ENCODE peak calls at places on chromosomes 5 and 9, in ten cellular contexts. F, O, W, S, I, Y, X, E, G and U are unnamed samples.

GRCh38 chr9:4666042-4666699 is at the start of gene SPATA6L:
- DNase-seq in O (no peak), X (no peak), I (no peak), F (peak), W (peak), S (peak), G (peak), E (peak), Y (peak), U (no peak)

GRCh38 chr5:170057311-170057710 is 48.4 kb upstream of the FOXI1 start:
- DNase-seq in W (no peak), O (no peak), G (no peak), S (peak), Y (no peak), I (no peak), F (no peak), X (no peak), E (peak), U (no peak)

GRCh38 chr5:143314664-143315063 is 88.8 kb downstream of the NR3C1 start:
- DNase-seq in I (no peak), O (no peak), E (no peak), S (no peak), X (no peak), G (peak), W (no peak), F (peak), Y (peak), U (no peak)

GRCh38 chr9:93827545-93828330 is 127.4 kb downstream of the BARX1 start:
- DNase-seq in S (peak), O (no peak), G (peak), F (peak), W (peak), I (no peak), E (peak), Y (peak), X (peak), U (no peak)

GRCh38 chr5:125043781-125044391 is 297.4 kb upstream of the ZNF608 start:
- DNase-seq in W (peak), Y (no peak), S (peak), E (peak), I (no peak), O (no peak), F (peak), X (no peak), G (peak), U (peak)

GRCh38 chr5:80216753-80217596 is 38.9 kb downstream of the SERINC5 start:
- DNase-seq in O (no peak), I (no peak), S (peak), E (peak), G (no peak), F (no peak), W (peak), X (no peak), Y (no peak), U (peak)

GRCh38 chr5:80105698-80106439 is 70.7 kb downstream of the THBS4 start:
- DNase-seq in W (no peak), O (no peak), X (no peak), Y (no peak), S (no peak), G (no peak), F (no peak), I (no peak), E (no peak), U (no peak)

GRCh38 chr5:77774981-77775772 is 962 bp downstream of the TBCA start:
- DNase-seq in O (no peak), E (no peak), F (no peak), S (no peak), X (peak), W (no peak), I (peak), Y (no peak), G (peak), U (no peak)

GRCh38 chr5:58871648-58872242 is 288.9 kb downstream of the RAB3C start:
- DNase-seq in F (peak), G (peak), I (no peak), Y (peak), X (no peak), W (no peak), E (no peak), O (peak), S (no peak), U (peak)

GRCh38 chr5:173851595-173852248 is 36.4 kb upstream of the CPEB4 start:
- DNase-seq in X (no peak), E (no peak), W (no peak), Y (no peak), I (no peak), F (no peak), O (no peak), S (no peak), G (no peak), U (no peak)

GRCh38 chr5:141878186-141878770 is at the start of gene PCDH1:
- DNase-seq in Y (peak), E (peak), S (peak), X (no peak), I (no peak), W (peak), O (peak), G (peak), F (peak), U (no peak)

GRCh38 chr5:146647656-146648199 is 131.7 kb upstream of the GPR151 start:
- DNase-seq in F (peak), Y (no peak), W (no peak), S (no peak), G (no peak), X (no peak), E (no peak), I (no peak), O (no peak), U (no peak)

GRCh38 chr5:150053231-150053626 is 33.1 kb downstream of the CSF1R start:
- DNase-seq in F (peak), G (peak), X (no peak), E (no peak), Y (peak), W (no peak), I (no peak), O (no peak), S (no peak), U (no peak)

GRCh38 chr5:125913200-125913599 is 510.0 kb upstream of the GRAMD2B start:
- DNase-seq in O (no peak), G (peak), F (peak), W (no peak), Y (no peak), I (no peak), S (no peak), X (no peak), E (no peak), U (no peak)

GRCh38 chr5:138711816-138712215 is 41.4 kb upstream of the CTNNA1 start:
- DNase-seq in G (no peak), F (no peak), W (no peak), S (no peak), X (no peak), O (no peak), E (no peak), I (no peak), Y (peak), U (no peak)

GRCh38 chr5:34728236-34728635 is 72.1 kb downstream of the RAI14 start:
- DNase-seq in X (no peak), E (no peak), F (no peak), G (no peak), O (no peak), S (no peak), W (no peak), I (no peak), Y (no peak), U (no peak)

GRCh38 chr5:135986891-135987401 is 32.2 kb upstream of the LECT2 start:
- DNase-seq in E (no peak), Y (no peak), I (no peak), X (no peak), S (no peak), G (no peak), O (peak), W (no peak), F (no peak), U (no peak)

GRCh38 chr5:108141676-108142075 is 240.2 kb downstream of the FBXL17 start:
- DNase-seq in X (no peak), E (no peak), O (no peak), I (no peak), Y (no peak), W (no peak), F (peak), S (no peak), G (no peak), U (no peak)

GRCh38 chr5:31728039-31728438 is 89.1 kb downstream of the PDZD2 start:
- DNase-seq in E (no peak), G (no peak), Y (no peak), I (no peak), F (no peak), W (no peak), S (no peak), X (no peak), O (no peak), U (no peak)

GRCh38 chr9:96391021-96391765 is 7.7 kb upstream of the SLC35D2 start:
- DNase-seq in W (peak), I (no peak), E (no peak), F (no peak), Y (peak), S (peak), O (no peak), G (no peak), X (no peak), U (peak)

GRCh38 chr5:50302815-50303490 is 138.1 kb downstream of the EMB start:
- DNase-seq in E (no peak), O (no peak), W (no peak), I (peak), F (peak), Y (no peak), X (no peak), S (no peak), G (peak), U (no peak)

GRCh38 chr9:114247491-114247890 is 75.4 kb upstream of the ORM1 start:
- DNase-seq in W (no peak), X (no peak), Y (no peak), G (no peak), S (no peak), E (no peak), O (no peak), F (no peak), I (no peak), U (no peak)

GRCh38 chr9:108780949-108781734 is 74.6 kb downstream of the ACTL7B start:
- DNase-seq in F (peak), I (no peak), G (no peak), O (no peak), S (no peak), W (no peak), Y (no peak), E (no peak), X (no peak), U (no peak)

GRCh38 chr9:71897573-71897972 is 13.4 kb downstream of the ABHD17B start:
- DNase-seq in E (no peak), W (no peak), G (no peak), Y (no peak), O (peak), I (no peak), X (no peak), F (no peak), S (no peak), U (no peak)

GRCh38 chr9:71895955-71896354 is 15.0 kb downstream of the ABHD17B start:
- DNase-seq in E (no peak), O (no peak), X (no peak), W (no peak), I (no peak), S (no peak), G (no peak), Y (no peak), F (no peak), U (no peak)

GRCh38 chr9:71895122-71895521 is 15.9 kb downstream of the ABHD17B start:
- DNase-seq in X (no peak), E (no peak), S (no peak), W (no peak), O (no peak), I (no peak), Y (peak), F (peak), G (no peak), U (no peak)

GRCh38 chr9:71901695-71902094 is 9.3 kb downstream of the ABHD17B start:
- DNase-seq in X (no peak), F (no peak), G (no peak), W (no peak), S (no peak), I (no peak), O (no peak), Y (no peak), E (no peak), U (no peak)

GRCh38 chr9:71896762-71897161 is 14.2 kb downstream of the ABHD17B start:
- DNase-seq in O (no peak), X (no peak), S (no peak), W (no peak), G (no peak), E (no peak), F (no peak), I (no peak), Y (no peak), U (no peak)
- H3K4me3 ChIP-seq in O (no peak), X (no peak), S (no peak), W (no peak), G (no peak), E (no peak), F (no peak), I (no peak), Y (no peak), U (no peak)

DNA sequence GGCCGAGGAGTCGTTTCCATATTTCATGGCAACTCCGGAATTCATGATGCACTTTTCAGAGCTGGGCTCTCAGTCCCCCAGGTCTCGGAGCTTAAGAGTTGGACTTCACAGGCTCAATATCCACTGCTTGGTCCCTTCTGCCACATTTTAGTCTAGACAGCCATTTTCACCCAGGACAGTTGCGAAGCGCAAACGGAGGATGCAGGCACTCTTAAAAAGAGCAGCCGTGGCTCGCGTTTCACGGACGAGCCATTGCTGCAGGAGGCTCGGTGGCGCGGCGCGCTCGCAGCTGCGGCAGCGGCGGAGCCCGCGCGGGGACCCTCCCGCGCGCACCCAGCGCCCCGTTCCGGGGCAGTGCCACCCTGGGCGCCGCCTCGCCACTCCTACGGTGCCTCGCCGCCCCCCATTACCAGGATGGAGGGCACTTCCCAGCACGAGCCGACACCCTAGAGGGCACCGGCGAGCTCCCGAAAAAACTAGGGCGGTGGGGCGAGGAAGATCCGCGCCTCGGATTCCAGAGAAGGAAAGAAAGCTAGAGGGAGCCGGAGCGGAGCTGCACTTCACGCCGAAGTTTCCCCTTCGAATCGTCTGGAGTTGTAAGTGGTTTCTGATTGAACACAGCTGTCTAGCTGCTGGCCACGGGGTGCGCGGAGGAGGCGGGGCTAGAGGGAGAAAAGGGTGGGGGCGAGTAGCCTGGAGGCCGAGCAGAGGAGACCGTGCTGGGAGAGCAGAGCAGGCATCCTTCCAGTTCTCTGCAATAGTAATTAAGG is 140.3 kb downstream of the TSSK1B start:
- DNase-seq in S (peak), W (peak), Y (peak), G (peak), X (peak), E (peak), I (no peak), O (peak), F (peak), U (peak)
- TF ChIP-seq CTCF in S (no peak), W (peak), Y (peak), G (peak), X (peak), E (peak), I (peak), O (no peak), F (peak), U (peak)

DNA sequence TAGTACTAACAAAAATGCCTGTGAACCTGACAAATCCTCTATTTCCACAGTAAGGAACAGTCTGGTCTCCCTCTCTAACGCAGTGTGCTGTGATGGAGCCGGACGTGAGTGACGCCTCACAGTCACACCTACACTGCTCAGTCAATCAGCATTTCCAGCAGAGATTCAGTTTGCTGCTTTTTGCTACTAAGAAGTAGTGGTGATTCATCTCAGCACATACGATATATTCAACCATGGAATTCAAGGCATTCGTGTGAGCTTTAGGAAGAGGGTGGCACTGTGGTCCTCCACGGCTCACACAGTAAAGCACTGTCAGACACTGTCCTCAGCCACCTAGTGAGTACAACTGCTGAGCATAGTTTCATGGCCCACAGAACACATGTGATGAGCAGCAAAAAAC is 70.9 kb downstream of the SETX start:
- DNase-seq in Y (no peak), W (no peak), G (no peak), F (no peak), S (no peak), X (no peak), I (no peak), O (no peak), E (no peak), U (no peak)
- H3K4me3 ChIP-seq in Y (no peak), W (no peak), G (no peak), F (no peak), S (no peak), X (no peak), I (no peak), O (no peak), E (no peak), U (no peak)

GRCh38 chr5:102540251-102540812 is 41.5 kb upstream of the SLCO6A1 start:
- DNase-seq in E (no peak), S (no peak), W (no peak), Y (no peak), O (no peak), F (no peak), G (no peak), X (no peak), I (no peak), U (no peak)

GRCh38 chr5:102547659-102548058 is 48.9 kb upstream of the SLCO6A1 start:
- DNase-seq in O (no peak), E (no peak), W (no peak), S (no peak), Y (peak), X (no peak), G (no peak), F (no peak), I (no peak), U (no peak)

GRCh38 chr5:102542064-102542463 is 43.3 kb upstream of the SLCO6A1 start:
- DNase-seq in X (no peak), S (no peak), G (no peak), E (no peak), I (no peak), O (no peak), F (no peak), W (no peak), Y (no peak), U (no peak)

GRCh38 chr5:102547161-102547560 is 48.4 kb upstream of the SLCO6A1 start:
- DNase-seq in X (no peak), O (no peak), E (no peak), W (no peak), S (no peak), I (no peak), G (no peak), Y (no peak), F (no peak), U (no peak)

DNA sequence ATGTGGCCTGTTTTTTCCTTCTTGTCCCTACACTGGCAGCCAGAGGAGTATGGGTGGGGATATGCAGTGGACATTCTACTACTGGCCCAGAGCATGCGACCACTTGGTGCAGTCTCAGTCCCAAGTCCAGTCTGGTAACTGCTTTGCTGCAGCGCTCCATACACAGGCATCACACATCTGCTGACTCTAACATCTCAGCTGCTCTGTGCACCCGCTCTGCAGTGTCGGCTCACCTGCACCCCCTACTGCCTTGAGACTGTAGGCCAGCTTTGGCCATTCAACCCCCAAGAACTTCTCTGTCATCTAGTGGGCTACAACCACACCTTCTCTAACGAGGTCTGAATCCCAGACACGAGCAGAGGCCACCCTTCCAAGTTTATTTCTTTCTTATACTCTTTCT is 46.4 kb upstream of the SLCO6A1 start:
- DNase-seq in F (no peak), I (no peak), G (peak), E (no peak), S (no peak), O (peak), X (no peak), Y (no peak), W (peak), U (no peak)
- TF ChIP-seq CTCF in F (peak), I (peak), G (peak), E (no peak), S (no peak), O (peak), X (peak), Y (peak), W (peak), U (peak)

GRCh38 chr9:136799079-136799853 is 3.1 kb downstream of the CCDC183 start:
- DNase-seq in F (no peak), Y (no peak), W (peak), I (no peak), S (peak), X (no peak), G (peak), O (no peak), E (peak), U (no peak)
- H3K4me3 ChIP-seq in F (peak), Y (peak), W (peak), I (peak), S (peak), X (no peak), G (peak), O (peak), E (peak), U (peak)

DNA sequence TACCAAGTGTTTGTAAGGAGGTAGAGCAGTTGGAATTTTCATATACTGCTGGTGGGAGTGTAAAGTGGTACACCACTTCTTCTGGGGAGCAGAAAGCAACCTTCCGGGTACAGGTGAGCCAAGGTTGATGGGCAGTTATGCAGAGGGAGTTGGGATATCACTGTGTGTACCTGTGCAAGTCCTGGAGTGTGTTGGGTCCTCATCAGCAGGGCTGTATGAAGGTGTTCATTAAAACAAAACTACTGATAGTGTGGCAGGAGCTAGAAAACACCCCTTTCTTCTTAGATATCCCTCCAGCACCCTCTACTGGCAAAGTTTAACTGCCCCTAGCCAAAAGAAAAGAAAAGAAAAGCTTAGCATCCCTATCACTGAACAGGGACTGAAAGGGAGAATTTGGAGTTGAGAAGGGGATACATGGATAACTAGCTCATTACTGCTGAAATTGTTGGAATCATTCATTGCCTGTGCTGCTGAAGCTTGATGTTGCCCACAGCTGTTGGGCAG is 10.7 kb downstream of the MARCHF6 start:
- DNase-seq in Y (no peak), O (peak), E (no peak), S (no peak), X (no peak), I (no peak), F (peak), G (peak), W (no peak), U (no peak)
- TF ChIP-seq CTCF in Y (peak), O (peak), E (peak), S (no peak), X (no peak), I (peak), F (peak), G (peak), W (peak), U (no peak)

DNA sequence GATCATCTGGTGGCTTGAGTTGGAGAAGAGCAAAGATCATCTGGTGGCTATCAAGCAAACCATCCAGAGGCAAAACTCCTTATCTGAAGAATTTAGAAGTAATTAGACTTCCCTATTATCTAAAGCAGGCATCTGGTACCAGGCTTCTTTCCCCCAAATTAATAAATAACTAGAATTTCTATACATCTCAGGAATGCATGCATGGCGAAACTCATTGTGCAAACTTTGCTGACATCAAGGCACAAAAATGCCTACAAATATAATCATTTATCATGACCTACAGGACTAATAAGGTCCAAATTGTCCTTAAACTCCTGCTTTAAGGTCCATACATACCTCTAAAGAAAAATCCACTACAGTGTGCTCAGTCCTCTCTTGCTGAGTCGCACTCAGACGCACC is 6.0 kb downstream of the OR13D1 start:
- DNase-seq in E (no peak), G (no peak), O (no peak), F (no peak), S (no peak), W (no peak), I (no peak), Y (no peak), X (no peak), U (no peak)
- H3K4me3 ChIP-seq in E (no peak), G (no peak), O (no peak), F (no peak), S (no peak), W (no peak), I (no peak), Y (no peak), X (no peak), U (no peak)